ENCODE peak calls at places on chromosomes 3 and 15, in eight cellular contexts. K, J, I, V, L, R, N and S are unnamed samples.

GRCh38 chr15:62607643-62608042 is 434.9 kb upstream of the TPM1 start:
- DNase-seq in K (no peak), J (no peak), I (peak; percentile 79), V (no peak), L (no peak), R (no peak), N (no peak), S (no peak)

GRCh38 chr3:45986303-45986982 is 9.2 kb downstream of the FYCO1 start:
- DNase-seq in K (no peak), J (no peak), I (peak; percentile 81), V (no peak), L (no peak), R (no peak), N (no peak), S (no peak)

GRCh38 chr3:154247806-154248480 is 76.3 kb downstream of the DHX36 start:
- DNase-seq in K (no peak), J (no peak), I (no peak), V (peak; percentile 9), L (no peak), R (no peak), N (peak; percentile 21), S (no peak)

GRCh38 chr3:134496481-134497071 is 10.7 kb downstream of the CEP63 start:
- DNase-seq in K (no peak), J (no peak), I (peak; percentile 37), V (no peak), L (no peak), R (no peak), N (no peak), S (no peak)

GRCh38 chr3:99875925-99876781 is 58.5 kb downstream of the CMSS1 start:
- DNase-seq in K (peak; percentile 89), J (peak; percentile 79), I (peak; percentile 77), V (peak; percentile 59), L (peak; percentile 60), R (peak; percentile 86), N (peak; percentile 72), S (peak; percentile 96)

GRCh38 chr3:3126477-3127431 is at the start of gene TRNT1:
- DNase-seq in K (peak; percentile 98), J (peak; percentile 98), I (peak; percentile 95), V (peak; percentile 94), L (peak; percentile 94), R (peak; percentile 98), N (peak; percentile 93), S (peak; percentile 99)

GRCh38 chr15:99296386-99296785 is 45.1 kb downstream of the LRRC28 start:
- DNase-seq in K (no peak), J (no peak), I (no peak), V (no peak), L (no peak), R (no peak), N (no peak), S (no peak)

GRCh38 chr3:44721231-44722102 is 8.0 kb upstream of the ZNF501 start:
- DNase-seq in K (no peak), J (no peak), I (peak; percentile 17), V (no peak), L (no peak), R (no peak), N (no peak), S (no peak)

GRCh38 chr3:105691633-105692032 is 177.2 kb downstream of the CBLB start:
- DNase-seq in K (no peak), J (no peak), I (no peak), V (no peak), L (no peak), R (no peak), N (no peak), S (no peak)

GRCh38 chr3:15148614-15149013 is 49.7 kb upstream of the RBSN start:
- DNase-seq in K (no peak), J (peak; percentile 16), I (peak; percentile 16), V (no peak), L (no peak), R (no peak), N (no peak), S (no peak)

GRCh38 chr3:161415506-161416231 is 44.4 kb upstream of the SPTSSB start:
- DNase-seq in K (no peak), J (no peak), I (peak; percentile 90), V (no peak), L (no peak), R (no peak), N (no peak), S (no peak)

GRCh38 chr3:55571913-55572312 is 84.8 kb upstream of the WNT5A start:
- DNase-seq in K (no peak), J (no peak), I (no peak), V (peak; percentile 14), L (no peak), R (no peak), N (peak; percentile 30), S (no peak)